ENCODE peak calls at places on chromosome 1, in four cellular contexts. O is endothelial cell, L is astrocyte of the cerebellum, A is AG09309. X is an unnamed sample.

GRCh38 chr1:151653397-151653796 is 41.5 kb downstream of the SNX27 start:
- DNase-seq in O (no peak), L (no peak), A (peak), X (no peak)

GRCh38 chr1:213414346-213414745 is 363.3 kb downstream of the RPS6KC1 start:
- DNase-seq in L (no peak), A (no peak), O (no peak), X (no peak)

GRCh38 chr1:206463137-206463536 is 7.1 kb upstream of the IKBKE start:
- DNase-seq in L (no peak), O (no peak), A (no peak), X (peak)

GRCh38 chr1:147496571-147496970 is 44.7 kb upstream of the BCL9 start:
- DNase-seq in O (peak), L (peak), A (no peak), X (peak)

GRCh38 chr1:61873581-61873980 is 131.3 kb downstream of the PATJ start:
- DNase-seq in O (no peak), A (no peak), L (no peak), X (no peak)

GRCh38 chr1:155170101-155170785 is 2.9 kb downstream of the KRTCAP2 start:
- DNase-seq in A (no peak), L (no peak), O (no peak), X (no peak)

GRCh38 chr1:50968884-50969610 is 998 bp upstream of the CDKN2C start:
- DNase-seq in O (peak), A (no peak), L (no peak), X (peak)

GRCh38 chr1:224635356-224635755 is 19.2 kb downstream of the CNIH3 start:
- DNase-seq in L (peak), A (peak), O (no peak), X (no peak)

GRCh38 chr1:93675272-93675671 is 6.4 kb downstream of the BCAR3 start:
- DNase-seq in A (no peak), L (no peak), O (no peak), X (no peak)

GRCh38 chr1:161096015-161096414 is 2.1 kb upstream of the KLHDC9 start:
- DNase-seq in L (no peak), O (no peak), A (no peak), X (no peak)

GRCh38 chr1:42851960-42852607 is 5.7 kb downstream of the ZNF691 start:
- DNase-seq in O (no peak), L (no peak), A (no peak), X (no peak)

GRCh38 chr1:229843627-229844238 is 217.7 kb downstream of the URB2 start:
- DNase-seq in A (no peak), O (no peak), L (no peak), X (no peak)

GRCh38 chr1:110489973-110490542 is 28.9 kb downstream of the KCNA10 start:
- DNase-seq in L (no peak), A (no peak), O (no peak), X (no peak)

GRCh38 chr1:44276901-44277300 is 63.6 kb downstream of the DMAP1 start:
- DNase-seq in O (no peak), L (no peak), A (peak), X (no peak)

GRCh38 chr1:63134501-63135173 is 187.7 kb upstream of the FOXD3 start:
- DNase-seq in A (no peak), L (no peak), O (no peak), X (no peak)

GRCh38 chr1:82152356-82153281 is 351.9 kb downstream of the ADGRL2 start:
- DNase-seq in O (no peak), A (no peak), L (no peak), X (no peak)

GRCh38 chr1:32494196-32494595 is 29.3 kb downstream of the ZBTB8B start:
- DNase-seq in L (no peak), O (no peak), A (no peak), X (no peak)

GRCh38 chr1:185861630-185862029 is 127.4 kb downstream of the HMCN1 start:
- DNase-seq in L (no peak), A (no peak), O (no peak), X (no peak)

GRCh38 chr1:22930235-22930912 is 42.3 kb downstream of the LACTBL1 start:
- DNase-seq in A (no peak), L (no peak), O (peak), X (peak)

GRCh38 chr1:24379733-24380315 is 33.8 kb downstream of the STPG1 start:
- DNase-seq in A (no peak), L (no peak), O (no peak), X (no peak)

GRCh38 chr1:117020526-117021156 is 19.1 kb downstream of the CD101 start:
- DNase-seq in O (no peak), A (no peak), L (no peak), X (no peak)

GRCh38 chr1:153760440-153760839 is 14.8 kb upstream of the SLC27A3 start:
- DNase-seq in A (no peak), O (no peak), L (no peak), X (no peak)

GRCh38 chr1:172813330-172813729 is 154.4 kb downstream of the FASLG start:
- DNase-seq in A (no peak), L (no peak), O (no peak), X (no peak)

GRCh38 chr1:204637985-204638356 is 47.6 kb downstream of the LRRN2 start:
- DNase-seq in L (no peak), O (no peak), A (no peak), X (no peak)

GRCh38 chr1:67825596-67825995 is 7.7 kb downstream of the GNG12 start:
- DNase-seq in L (no peak), A (no peak), O (no peak), X (no peak)

GRCh38 chr1:201501812-201502510 is 5.0 kb downstream of the CSRP1 start:
- DNase-seq in L (no peak), A (no peak), O (no peak), X (no peak)

GRCh38 chr1:39016604-39017171 is 9.5 kb upstream of the NDUFS5 start:
- DNase-seq in O (no peak), L (no peak), A (no peak), X (no peak)

GRCh38 chr1:172177849-172178248 is 242.6 kb upstream of the C1orf105 start:
- DNase-seq in A (no peak), L (no peak), O (no peak), X (no peak)

GRCh38 chr1:170395149-170395548 is 136.8 kb upstream of the GORAB start:
- DNase-seq in A (no peak), L (no peak), O (no peak), X (no peak)

GRCh38 chr1:60133848-60134247 is 60.3 kb upstream of the C1orf87 start:
- DNase-seq in A (peak), L (peak), O (no peak), X (no peak)

GRCh38 chr1:172146149-172146850 is 274.2 kb upstream of the C1orf105 start:
- DNase-seq in L (no peak), O (no peak), A (no peak), X (no peak)

GRCh38 chr1:241749041-241749798 is 97.1 kb downstream of the WDR64 start:
- DNase-seq in O (no peak), L (peak), A (peak), X (no peak)

GRCh38 chr1:113913312-113913668 is 8.2 kb downstream of the DCLRE1B start:
- DNase-seq in L (no peak), O (no peak), A (no peak), X (no peak)

GRCh38 chr1:163366555-163366954 is 44.8 kb downstream of the NUF2 start:
- DNase-seq in A (no peak), O (no peak), L (no peak), X (no peak)

GRCh38 chr1:158039380-158039779 is 45.9 kb downstream of the KIRREL1 start:
- DNase-seq in A (no peak), L (no peak), O (no peak), X (no peak)

GRCh38 chr1:236051107-236051885 is 13.6 kb downstream of the NID1 start:
- DNase-seq in O (no peak), L (no peak), A (no peak), X (no peak)

DNA sequence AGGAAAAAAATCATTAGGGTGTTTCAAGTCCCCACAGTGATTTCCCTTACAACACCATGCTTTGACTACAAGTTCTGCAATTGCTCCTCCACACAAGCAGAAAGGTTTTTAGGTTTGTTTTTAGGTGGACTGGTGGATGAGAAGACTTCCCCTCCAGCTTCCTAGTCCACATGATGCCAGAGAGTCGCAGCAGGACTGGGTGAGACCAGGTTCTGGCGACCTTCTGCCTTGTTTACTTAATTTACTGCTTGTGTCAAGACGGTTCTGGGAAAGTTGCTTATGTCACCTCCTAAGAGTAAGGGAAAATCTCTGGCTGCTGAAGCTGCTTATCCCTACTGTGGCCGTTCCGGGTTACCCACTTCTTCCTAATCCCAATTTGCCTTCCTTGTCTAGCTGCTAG is 76.4 kb downstream of the GLUL start:
- DNase-seq in A (no peak), O (no peak), L (no peak), X (no peak)
- TF ChIP-seq CTCF in A (no peak), O (no peak), L (no peak), X (no peak)

GRCh38 chr1:105467549-105467948 is 1588.9 kb upstream of the PRMT6 start:
- DNase-seq in O (no peak), A (no peak), L (no peak), X (no peak)

GRCh38 chr1:105459759-105460158 is 1596.7 kb upstream of the PRMT6 start:
- DNase-seq in L (no peak), O (no peak), A (no peak), X (no peak)

GRCh38 chr1:105462308-105462707 is 1594.2 kb upstream of the PRMT6 start:
- DNase-seq in A (no peak), L (no peak), O (no peak), X (no peak)
- TF ChIP-seq CTCF in A (no peak), L (no peak), O (peak), X (no peak)

GRCh38 chr1:7561936-7562728 is 209.0 kb upstream of the VAMP3 start:
- DNase-seq in L (no peak), O (no peak), A (no peak), X (no peak)

GRCh38 chr1:7562729-7563605 is 208.1 kb upstream of the VAMP3 start:
- DNase-seq in O (no peak), L (no peak), A (no peak), X (no peak)

GRCh38 chr1:7560128-7560527 is 211.0 kb upstream of the VAMP3 start:
- DNase-seq in A (no peak), L (no peak), O (no peak), X (no peak)

GRCh38 chr1:7560601-7561181 is 210.4 kb upstream of the VAMP3 start:
- DNase-seq in O (no peak), A (no peak), L (no peak), X (no peak)

GRCh38 chr1:7561331-7561921 is 209.7 kb upstream of the VAMP3 start:
- DNase-seq in L (no peak), A (no peak), O (peak), X (peak)
- TF ChIP-seq CTCF in L (peak), A (peak), O (peak), X (peak)

DNA sequence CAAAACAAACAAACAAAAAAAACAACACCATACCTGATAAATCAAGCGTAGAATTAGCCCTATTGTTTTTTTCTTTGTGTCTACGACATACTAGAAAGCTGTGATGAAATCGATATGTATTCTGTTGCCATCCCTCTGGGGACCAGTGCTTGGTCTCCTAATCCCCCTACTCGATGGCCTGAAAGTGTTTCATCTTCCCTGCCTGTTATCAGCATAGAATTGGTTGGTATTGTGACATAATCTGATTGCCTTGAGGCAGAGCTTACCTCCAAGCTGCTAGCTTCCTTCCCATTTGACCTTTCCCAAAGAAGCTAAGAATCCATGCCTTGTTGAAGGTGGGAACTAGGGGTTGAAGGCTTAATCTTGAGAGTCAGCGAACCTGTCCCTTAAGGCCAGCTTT is 40.7 kb upstream of the PIGV start:
- DNase-seq in A (no peak), L (no peak), O (no peak), X (no peak)
- TF ChIP-seq CTCF in A (no peak), L (no peak), O (no peak), X (no peak)

GRCh38 chr1:167765496-167765895 is 43.7 kb downstream of the MPZL1 start:
- DNase-seq in L (no peak), A (no peak), O (no peak), X (no peak)
- TF ChIP-seq CTCF in L (no peak), A (no peak), O (no peak), X (no peak)